ENCODE peak calls at places on chromosomes 13 and 19, in six cellular contexts. B is stimulated activated CD8-positive, alpha-beta memory T cell treated with anti-CD3 and anti-CD28 coated beads, Interleukin-15, amount 100 ng/mL, for 1 hour; U is KG1; T is NCI-H2081; N is EH; O is fibroblast of villous mesenchyme. J is an unnamed sample.

GRCh38 chr13:71412231-71412630 is 454.8 kb downstream of the DACH1 start:
- DNase-seq in U (no peak), B (no peak), O (peak), N (no peak), T (no peak), J (no peak)

GRCh38 chr13:111213964-111214726 is 99.0 kb downstream of the ARHGEF7 start:
- DNase-seq in B (no peak), U (no peak), O (no peak), T (no peak), N (no peak), J (no peak)

GRCh38 chr13:51125495-51126226 is 14.6 kb upstream of the C13orf42 start:
- DNase-seq in U (peak), T (peak), B (no peak), O (peak), N (peak), J (peak)

GRCh38 chr13:41700790-41701310 is 243.5 kb downstream of the RGCC start:
- DNase-seq in N (peak), O (peak), U (no peak), T (peak), B (no peak), J (peak)

GRCh38 chr19:48964205-48965032 is 690 bp upstream of the FTL start:
- DNase-seq in U (no peak), O (peak), B (no peak), T (no peak), N (peak), J (no peak)

GRCh38 chr13:110759710-110760109 is 46.2 kb downstream of the ING1 start:
- DNase-seq in U (no peak), T (no peak), O (peak), B (no peak), N (peak), J (no peak)

GRCh38 chr13:91169641-91170040 is 177.8 kb upstream of the MIR17HG start:
- DNase-seq in O (no peak), T (no peak), B (no peak), N (no peak), U (no peak), J (no peak)

GRCh38 chr13:25064396-25064795 is 31.5 kb upstream of the PABPC3 start:
- DNase-seq in T (peak), O (no peak), U (no peak), B (no peak), N (no peak), J (no peak)

GRCh38 chr19:39127812-39128510 is 2.4 kb downstream of the PAK4 start:
- DNase-seq in T (no peak), O (no peak), N (no peak), B (no peak), U (no peak), J (no peak)

GRCh38 chr19:5590151-5590864 is 22.6 kb upstream of the TINCR start:
- DNase-seq in U (no peak), N (no peak), O (no peak), B (no peak), T (no peak), J (no peak)

GRCh38 chr13:42740753-42741152 is 40.6 kb upstream of the FAM216B start:
- DNase-seq in B (no peak), O (no peak), N (no peak), T (peak), U (no peak), J (peak)

GRCh38 chr13:113118328-113119021 is 4.1 kb upstream of the F10 start:
- DNase-seq in U (no peak), T (no peak), O (no peak), B (no peak), N (no peak), J (no peak)